ENCODE peak calls at places on chromosomes 3 and 15, in four cellular contexts. V, Y, K and J are unnamed samples.

GRCh38 chr3:7915356-7915755 is 586.3 kb upstream of the LMCD1 start:
- DNase-seq in K (no peak), V (no peak), Y (no peak), J (no peak)

GRCh38 chr3:59277201-59277600 is 227.4 kb upstream of the CFAP20DC start:
- DNase-seq in Y (no peak), K (no peak), V (no peak), J (no peak)

GRCh38 chr3:196082471-196082971 is 631 bp upstream of the TFRC start:
- DNase-seq in K (no peak), V (no peak), Y (no peak), J (peak)

GRCh38 chr3:46127503-46127902 is 80.6 kb downstream of the CCR1 start:
- DNase-seq in Y (peak), V (no peak), K (peak), J (peak)

GRCh38 chr3:58008140-58009025 is at the start of gene FLNB:
- DNase-seq in K (peak), V (peak), Y (peak), J (peak)

GRCh38 chr3:179933079-179933478 is 103.7 kb downstream of the PEX5L start:
- DNase-seq in V (no peak), K (no peak), Y (no peak), J (no peak)

GRCh38 chr3:4729061-4729973 is 236.2 kb downstream of the ITPR1 start:
- DNase-seq in Y (no peak), K (no peak), V (no peak), J (no peak)

GRCh38 chr15:32718822-32719716 is 1.3 kb downstream of the GREM1 start:
- DNase-seq in K (no peak), V (peak), Y (no peak), J (no peak)

GRCh38 chr15:22979069-22979698 is 984 bp downstream of the CYFIP1 start:
- DNase-seq in K (peak), Y (peak), V (peak), J (peak)

GRCh38 chr3:178205750-178206149 is 330.5 kb upstream of the KCNMB2 start:
- DNase-seq in K (peak), Y (peak), V (no peak), J (no peak)

GRCh38 chr15:88202231-88202630 is 54.3 kb downstream of the NTRK3 start:
- DNase-seq in V (no peak), K (no peak), Y (peak), J (no peak)

GRCh38 chr3:37243811-37244748 is 69.7 kb upstream of the LRRFIP2 start:
- DNase-seq in Y (peak), K (peak), V (peak), J (peak)

GRCh38 chr15:63156708-63157065 is 590 bp downstream of the RPS27L start:
- DNase-seq in K (peak), V (peak), Y (peak), J (peak)

GRCh38 chr3:119497824-119498187 is 541 bp upstream of the TIMMDC1 start:
- DNase-seq in K (peak), V (peak), Y (peak), J (peak)

DNA sequence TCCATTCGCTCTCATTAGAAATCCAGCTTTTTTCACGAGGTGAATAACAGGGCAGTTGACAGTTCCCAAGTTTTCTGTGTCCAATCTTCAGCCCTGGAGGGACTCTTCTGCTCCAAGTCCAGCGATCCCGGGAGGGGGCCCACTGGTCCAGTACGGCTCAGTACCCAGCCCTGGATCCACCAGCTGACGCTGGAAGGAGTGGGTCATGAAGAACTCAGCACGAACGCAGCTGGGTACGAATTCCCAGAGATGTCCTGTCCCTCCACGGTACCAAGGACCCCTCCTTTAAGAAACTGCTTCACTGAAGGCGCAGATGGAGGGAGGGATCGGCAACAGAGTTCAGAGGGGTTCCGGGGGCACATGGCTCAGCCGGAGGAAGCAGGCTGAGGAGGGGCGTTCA is 16.5 kb upstream of the CLK3 start:
- DNase-seq in Y (no peak), V (no peak), K (no peak), J (no peak)
- H3K4me3 ChIP-seq in Y (peak), V (peak), K (peak), J (peak)

GRCh38 chr3:71497367-71497925 is 86.1 kb downstream of the FOXP1 start:
- DNase-seq in Y (no peak), V (no peak), K (no peak), J (no peak)
- H3K4me3 ChIP-seq in Y (no peak), V (no peak), K (no peak), J (no peak)

DNA sequence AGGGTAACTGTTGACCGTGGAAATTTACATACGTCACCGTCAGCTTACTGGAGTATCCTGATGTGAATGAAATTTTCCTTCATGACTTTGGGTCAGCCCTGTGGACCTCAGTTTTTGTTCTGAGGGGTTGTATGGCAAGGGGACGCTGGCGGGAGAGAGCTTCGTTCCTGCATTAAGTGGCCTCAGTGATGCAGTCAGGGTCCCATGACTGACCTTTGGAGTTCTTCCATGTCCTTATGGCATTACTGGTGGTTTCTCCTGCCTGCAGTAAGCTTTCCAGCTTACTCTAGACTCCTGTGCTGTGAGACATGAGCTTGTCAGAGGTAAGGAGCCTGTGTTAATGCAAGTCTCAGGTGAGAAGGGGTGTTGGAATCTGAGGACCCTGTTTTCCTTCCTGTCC is 1.8 kb downstream of the CD276 start:
- DNase-seq in V (no peak), Y (no peak), K (no peak), J (peak)
- H3K4me3 ChIP-seq in V (no peak), Y (peak), K (peak), J (peak)

DNA sequence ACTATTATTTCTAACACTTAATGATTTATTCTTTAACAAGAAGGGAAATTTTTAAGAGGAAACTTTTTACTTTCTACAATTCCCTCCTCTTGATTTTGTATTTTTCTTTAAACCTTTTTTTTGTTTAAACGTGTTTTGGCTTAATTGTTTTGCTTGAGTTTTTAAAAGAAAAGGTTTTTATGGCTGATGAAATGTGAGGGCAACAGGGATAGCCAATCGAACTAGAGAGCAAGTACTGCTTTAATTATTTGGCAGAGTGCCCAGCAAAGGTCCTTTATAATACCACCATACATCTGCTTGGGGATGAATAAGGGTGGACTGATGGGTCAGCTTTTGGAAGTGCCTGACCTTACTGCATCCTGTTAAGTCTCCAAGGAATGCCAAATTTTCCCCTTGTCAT is 19.6 kb upstream of the MTHFS start:
- DNase-seq in Y (no peak), K (no peak), V (no peak), J (no peak)
- H3K4me3 ChIP-seq in Y (no peak), K (no peak), V (no peak), J (no peak)

GRCh38 chr15:48579945-48580671 is 65.4 kb downstream of the FBN1 start:
- DNase-seq in K (peak), Y (peak), V (no peak), J (peak)
- H3K4me3 ChIP-seq in K (peak), Y (peak), V (no peak), J (no peak)

GRCh38 chr3:115099115-115099884 is 47.8 kb downstream of the ZBTB20 start:
- DNase-seq in V (no peak), Y (peak), K (peak), J (no peak)
- H3K4me3 ChIP-seq in V (peak), Y (peak), K (peak), J (peak)

DNA sequence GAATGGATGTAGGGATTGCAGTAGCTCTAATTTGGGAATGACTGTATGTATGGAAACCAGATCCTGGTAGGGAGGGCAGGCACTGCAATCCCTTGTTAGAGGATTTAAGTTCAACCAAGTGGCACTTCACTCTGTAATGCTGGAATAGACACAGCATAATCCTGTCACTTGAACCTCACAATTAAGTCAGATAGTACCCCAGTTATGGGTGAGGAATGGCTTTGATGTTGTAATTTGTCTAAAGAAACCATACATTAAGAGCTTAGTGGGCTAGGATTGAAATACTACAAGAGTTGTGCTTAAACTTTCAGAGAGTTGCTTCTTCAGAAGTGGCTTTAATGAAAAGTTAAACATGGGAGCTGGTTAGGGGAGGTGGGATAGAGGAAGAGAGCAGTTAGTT is 9.3 kb downstream of the RAB7A start:
- DNase-seq in V (no peak), K (no peak), Y (no peak), J (no peak)
- H3K4me3 ChIP-seq in V (no peak), K (no peak), Y (no peak), J (no peak)

DNA sequence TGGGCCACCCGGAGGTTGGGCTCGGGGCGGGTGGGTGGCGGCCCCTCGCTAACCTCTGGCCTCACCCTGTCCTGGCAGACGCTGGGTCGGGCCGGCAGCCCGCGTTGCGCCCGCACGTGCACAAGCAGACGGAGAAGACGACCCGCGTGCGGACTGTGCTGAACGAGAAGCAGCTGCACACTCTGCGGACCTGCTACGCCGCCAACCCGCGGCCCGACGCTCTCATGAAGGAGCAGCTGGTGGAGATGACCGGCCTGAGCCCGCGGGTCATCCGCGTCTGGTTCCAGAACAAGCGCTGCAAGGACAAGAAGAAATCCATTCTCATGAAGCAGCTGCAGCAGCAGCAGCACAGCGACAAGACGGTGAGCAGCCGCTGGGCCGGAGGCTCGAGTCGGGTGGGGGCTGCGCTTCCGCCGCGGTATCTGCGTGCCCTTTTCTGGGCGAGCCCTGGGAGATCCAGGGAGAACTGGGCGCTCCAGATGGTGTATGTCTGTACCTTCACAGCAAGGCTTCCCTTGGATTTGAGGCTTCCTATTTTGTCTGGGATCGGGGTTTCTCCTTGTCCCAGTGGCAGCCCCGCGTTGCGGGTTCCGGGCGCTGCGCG is 3.7 kb downstream of the ISL2 start:
- DNase-seq in K (peak), V (no peak), Y (peak), J (peak)
- H3K4me3 ChIP-seq in K (no peak), V (peak), Y (peak), J (no peak)

GRCh38 chr15:69299451-69300128 is 878 bp downstream of the PAQR5 start:
- DNase-seq in K (no peak), V (no peak), Y (no peak), J (no peak)
- H3K4me3 ChIP-seq in K (no peak), V (peak), Y (no peak), J (peak)